ENCODE peak calls at places on chromosomes 6 and 20, in eight cellular contexts. B is HepG2; L is Kasumi-1; U is activated T-helper 1 cell treated with anti-CD3 and anti-CD28 coated beads, Interleukin-12 subunit alpha, Interleukin-12 subunit beta, Interleukin-2, Interleukin-4 antibody, amounts not matched to agents 30 ng/mL and 10 ng/mL and 1 ng/mL, durations not matched to agents 14 hours and 24 hours and 36 hours; C is fibroblast of pulmonary artery; T is amygdala; M is astrocyte of the spinal cord; G is activated gamma-delta T cell treated with Interleukin-2 at 50 U/mL for 16 hours. P is an unnamed sample.

GRCh38 chr6:140082867-140083297 is 708.4 kb upstream of the CITED2 start:
- DNase-seq in U (no peak), T (no peak), G (no peak), M (peak), B (no peak), C (peak), L (no peak), P (no peak)

GRCh38 chr6:156556830-156557229 is 220.3 kb upstream of the ARID1B start:
- DNase-seq in G (no peak), B (no peak), T (no peak), C (no peak), U (no peak), M (no peak), L (no peak), P (no peak)

GRCh38 chr6:109714156-109714555 is 23.1 kb downstream of the FIG4 start:
- DNase-seq in G (no peak), C (no peak), B (no peak), T (no peak), M (no peak), L (no peak), U (no peak), P (no peak)

GRCh38 chr6:129875610-129876515 is 14.7 kb upstream of the TMEM244 start:
- DNase-seq in G (no peak), B (no peak), C (no peak), T (no peak), M (no peak), L (no peak), U (no peak), P (no peak)

GRCh38 chr6:45495404-45496084 is 117.8 kb upstream of the SUPT3H start:
- DNase-seq in T (peak), L (peak), C (no peak), U (peak), B (no peak), G (no peak), M (no peak), P (no peak)

GRCh38 chr20:12068146-12068545 is 150.5 kb downstream of the BTBD3 start:
- DNase-seq in G (no peak), B (no peak), L (no peak), M (peak), T (no peak), U (no peak), C (no peak), P (no peak)

GRCh38 chr20:20318318-20319161 is 49.4 kb upstream of the INSM1 start:
- DNase-seq in M (no peak), L (peak), G (no peak), B (no peak), U (no peak), C (no peak), T (no peak), P (no peak)

GRCh38 chr6:111564482-111564945 is 41.2 kb downstream of the TRAF3IP2 start:
- DNase-seq in T (peak), U (no peak), L (peak), C (peak), M (peak), G (no peak), B (no peak), P (no peak)

GRCh38 chr6:136763716-136764521 is 28.4 kb downstream of the MAP3K5 start:
- DNase-seq in L (no peak), M (no peak), B (no peak), U (no peak), T (no peak), G (no peak), C (no peak), P (no peak)

GRCh38 chr6:54217018-54217417 is 91.2 kb upstream of the TINAG start:
- DNase-seq in C (no peak), G (no peak), T (no peak), L (peak), U (no peak), B (no peak), M (no peak), P (no peak)

GRCh38 chr6:93424303-93425064 is 5.1 kb upstream of the EPHA7 start:
- DNase-seq in C (peak), U (no peak), L (peak), T (no peak), M (peak), G (no peak), B (no peak), P (no peak)

GRCh38 chr20:25624500-25624939 is 706 bp upstream of the NANP start:
- DNase-seq in G (no peak), C (no peak), M (no peak), L (peak), U (no peak), T (no peak), B (no peak), P (no peak)

GRCh38 chr6:142385352-142385751 is 83.5 kb downstream of the ADGRG6 start:
- DNase-seq in M (no peak), C (no peak), L (no peak), T (no peak), B (no peak), G (no peak), U (no peak), P (no peak)

GRCh38 chr6:125984311-125984710 is 2.0 kb upstream of the TRMT11 start:
- DNase-seq in L (no peak), B (no peak), G (no peak), M (peak), C (peak), U (no peak), T (no peak), P (no peak)

GRCh38 chr6:33577106-33577535 is 3.0 kb downstream of the BAK1 start:
- DNase-seq in C (no peak), L (peak), U (no peak), B (no peak), G (no peak), T (no peak), M (no peak), P (peak)

GRCh38 chr6:149342525-149342924 is 25.0 kb downstream of the TAB2 start:
- DNase-seq in C (no peak), M (no peak), U (no peak), L (no peak), T (no peak), G (no peak), B (no peak), P (no peak)

GRCh38 chr6:56699066-56699654 is 56.5 kb upstream of the DST start:
- DNase-seq in L (peak), B (peak), G (no peak), U (no peak), T (no peak), M (peak), C (peak), P (no peak)

GRCh38 chr20:63128956-63129355 is 87.0 kb downstream of the YTHDF1 start:
- DNase-seq in L (no peak), G (no peak), U (no peak), T (no peak), C (no peak), M (no peak), B (no peak), P (no peak)

GRCh38 chr6:148203970-148204369 is 138.7 kb upstream of the SASH1 start:
- DNase-seq in M (peak), T (no peak), L (peak), U (peak), B (no peak), C (peak), G (peak), P (no peak)

GRCh38 chr6:10991115-10991514 is 53.0 kb downstream of the ELOVL2 start:
- DNase-seq in L (no peak), B (no peak), M (no peak), C (peak), G (no peak), U (no peak), T (no peak), P (no peak)

GRCh38 chr6:92708270-92708669 is 711.1 kb downstream of the EPHA7 start:
- DNase-seq in T (no peak), G (no peak), L (no peak), U (no peak), C (no peak), M (no peak), B (no peak), P (no peak)

GRCh38 chr6:143060806-143061596 is at the start of gene AIG1:
- DNase-seq in G (peak), M (no peak), C (no peak), T (peak), B (no peak), L (peak), U (peak), P (peak)

GRCh38 chr6:168226832-168227434 is 92.6 kb downstream of the DACT2 start:
- DNase-seq in G (no peak), C (no peak), U (no peak), T (no peak), L (no peak), B (peak), M (no peak), P (no peak)